ENCODE peak calls at places on chromosomes 1 and 21, in nine cellular contexts. V, Y, L, H, P, I, U, D and N are unnamed samples.

GRCh38 chr1:32900956-32901822 is at the start of gene TMEM54:
- DNase-seq in D (no peak), I (peak; percentile 62), Y (peak; percentile 67), P (peak; percentile 70), V (peak; percentile 83), H (peak; percentile 76), L (no peak), U (peak; percentile 86), N (peak; percentile 32)

GRCh38 chr1:178818416-178818815 is 52.5 kb downstream of the ANGPTL1 start:
- DNase-seq in L (no peak), D (no peak), H (peak; percentile 4), Y (no peak), V (no peak), P (peak; percentile 84), U (peak; percentile 3), I (no peak), N (no peak)

GRCh38 chr1:192835116-192835515 is 26.3 kb downstream of the RGS2 start:
- DNase-seq in P (no peak), D (no peak), Y (no peak), L (no peak), I (no peak), H (no peak), V (no peak), U (no peak), N (no peak)

GRCh38 chr1:3654549-3655281 is 2.4 kb downstream of the TP73 start:
- DNase-seq in I (no peak), P (no peak), D (no peak), U (no peak), Y (no peak), V (no peak), L (no peak), H (no peak), N (no peak)

GRCh38 chr1:162502077-162502476 is 4.5 kb downstream of the UHMK1 start:
- DNase-seq in U (no peak), H (no peak), I (no peak), V (no peak), P (no peak), Y (no peak), L (no peak), D (no peak), N (no peak)

GRCh38 chr1:201355471-201355870 is 22.0 kb downstream of the TNNT2 start:
- DNase-seq in Y (no peak), L (no peak), V (no peak), H (no peak), I (no peak), D (no peak), P (no peak), U (no peak), N (no peak)

GRCh38 chr1:115647507-115647906 is 5.7 kb downstream of the VANGL1 start:
- DNase-seq in I (no peak), P (no peak), V (no peak), U (no peak), D (no peak), Y (no peak), H (no peak), L (no peak), N (no peak)

GRCh38 chr1:20124451-20125057 is 5.2 kb upstream of the PLA2G2D start:
- DNase-seq in P (peak; percentile 81), L (peak; percentile 57), Y (no peak), U (peak; percentile 57), I (no peak), V (no peak), H (peak; percentile 95), D (no peak), N (no peak)

GRCh38 chr1:64898107-64898861 is 68.1 kb downstream of the JAK1 start:
- DNase-seq in P (peak; percentile 99), V (no peak), D (peak; percentile 65), H (peak; percentile 96), I (peak; percentile 59), L (peak; percentile 94), U (peak; percentile 93), Y (no peak), N (peak; percentile 46)

GRCh38 chr1:109399326-109399957 is 1.7 kb upstream of the SORT1 start:
- DNase-seq in U (peak; percentile 79), P (peak; percentile 51), V (peak; percentile 59), I (peak; percentile 77), D (peak; percentile 56), Y (peak; percentile 65), H (peak; percentile 88), L (peak; percentile 56), N (peak; percentile 77)

GRCh38 chr1:154405762-154406571 is 824 bp downstream of the IL6R start:
- DNase-seq in L (no peak), D (peak; percentile 77), I (peak; percentile 56), U (peak; percentile 82), V (peak; percentile 79), H (peak; percentile 86), P (peak; percentile 96), Y (peak; percentile 59), N (peak; percentile 11)

GRCh38 chr1:60867782-60868181 is 214.6 kb upstream of the NFIA start:
- DNase-seq in H (no peak), Y (peak; percentile 11), U (no peak), D (no peak), L (no peak), I (no peak), P (no peak), V (no peak), N (no peak)

GRCh38 chr1:25572708-25573590 is 29.5 kb downstream of the LDLRAP1 start:
- DNase-seq in I (peak; percentile 88), Y (peak; percentile 81), H (peak; percentile 64), D (peak; percentile 21), L (no peak), U (peak; percentile 79), V (peak; percentile 85), P (peak; percentile 81), N (peak; percentile 72)
- TF ChIP-seq EZH2phosphoT487 in I (no peak), Y (no peak), H (no peak), D (no peak), L (no peak), U (no peak), V (no peak), P (no peak), N (no peak)

GRCh38 chr1:155961937-155962336 is 16.4 kb downstream of the ARHGEF2 start:
- DNase-seq in H (peak; percentile 100), D (no peak), L (peak; percentile 92), U (no peak), I (no peak), V (no peak), P (peak; percentile 100), Y (no peak), N (no peak)
- H3K4me1 ChIP-seq in H (peaks cover 32% of the 10 kb centered on the region), D (peaks cover 21% of the 10 kb centered on the region), L (peaks cover 40% of the 10 kb centered on the region), U (no peaks in the 10 kb centered on the region), I (peaks cover under 1% of the 10 kb centered on the region), V (peaks cover 17% of the 10 kb centered on the region), P (peaks cover 29% of the 10 kb centered on the region), Y (no peaks in the 10 kb centered on the region), N (peaks cover 42% of the 10 kb centered on the region)

DNA sequence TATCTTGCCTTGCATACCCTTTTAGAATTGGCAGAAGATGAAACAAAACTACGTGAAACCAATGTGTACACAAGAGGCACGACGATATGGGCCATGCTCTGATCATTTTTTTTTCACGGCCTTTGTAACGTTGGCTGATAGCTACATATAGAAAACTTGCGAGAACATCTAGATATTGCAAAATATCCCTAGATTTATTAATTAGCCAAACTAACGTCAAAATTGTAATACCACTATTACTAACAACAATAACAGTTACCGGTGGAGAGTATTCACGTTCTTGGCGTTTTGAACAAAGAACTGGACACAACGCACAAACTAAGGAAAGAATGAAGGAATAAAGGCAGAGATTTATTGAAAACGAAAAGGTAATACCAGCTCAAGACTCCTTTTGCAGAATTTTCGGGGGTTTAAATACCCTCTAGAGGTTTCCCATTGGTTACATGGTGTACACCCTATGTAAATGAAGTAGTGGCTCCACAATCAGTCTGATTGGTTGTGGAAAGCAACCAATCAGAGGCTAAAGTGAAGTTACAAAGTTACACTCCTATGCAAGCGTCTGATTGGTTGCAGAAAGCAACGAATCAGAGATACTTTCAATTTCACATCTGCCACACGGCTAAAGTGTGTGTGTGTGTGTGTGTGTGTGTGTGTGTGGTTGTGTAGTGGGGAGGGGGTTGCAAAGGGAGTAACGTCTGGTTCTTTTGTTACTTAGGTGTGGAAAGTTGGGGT is 945 bp upstream of the GTF2B start:
- DNase-seq in H (peak; percentile 95), I (peak; percentile 66), Y (no peak), D (peak; percentile 16), U (no peak), P (peak; percentile 60), L (peak; percentile 89), V (peak; percentile 12), N (peak; percentile 68)
- TF ChIP-seq EZH2phosphoT487 in H (no peak), I (no peak), Y (no peak), D (no peak), U (no peak), P (no peak), L (no peak), V (no peak), N (no peak)

GRCh38 chr21:32424674-32425073 is 12.2 kb downstream of the EVA1C start:
- DNase-seq in P (no peak), I (no peak), L (no peak), Y (no peak), D (no peak), V (no peak), U (no peak), H (peak; percentile 31), N (no peak)
- H3K4me1 ChIP-seq in P (peaks cover 35% of the 10 kb centered on the region), I (peaks cover 13% of the 10 kb centered on the region), L (peaks cover 43% of the 10 kb centered on the region), Y (no peaks in the 10 kb centered on the region), D (no peaks in the 10 kb centered on the region), V (peaks cover 21% of the 10 kb centered on the region), U (no peaks in the 10 kb centered on the region), H (peaks cover 59% of the 10 kb centered on the region), N (no peaks in the 10 kb centered on the region)